ENCODE peak calls at places on chromosomes 2 and 18, in five cellular contexts. X is H1, W is BJ, E is epithelial cell of esophagus, T is A549. O is an unnamed sample.
A peak's percentile ranks its signal among the peaks of the same experiment; 100 is the strongest.

GRCh38 chr18:80191907-80192652 is 55.2 kb downstream of the PARD6G start:
- DNase-seq in X (peak; percentile 16), W (no peak), T (no peak), E (no peak), O (no peak)

GRCh38 chr2:80326861-80327260 is 22.3 kb upstream of the LRRTM1 start:
- DNase-seq in E (no peak), W (no peak), T (no peak), X (no peak), O (no peak)

GRCh38 chr2:154143105-154143504 is 271.4 kb downstream of the GALNT13 start:
- DNase-seq in X (no peak), E (no peak), W (no peak), T (no peak), O (no peak)

GRCh38 chr18:398866-399637 is 101.4 kb downstream of the COLEC12 start:
- DNase-seq in T (no peak), X (no peak), E (peak; percentile 3), W (no peak), O (no peak)

GRCh38 chr18:61893304-61893970 is 630 bp upstream of the RNF152 start:
- DNase-seq in E (peak; percentile 50), W (no peak), X (peak; percentile 77), T (peak; percentile 13), O (no peak)

GRCh38 chr18:12255626-12256026 is 1.5 kb downstream of the CIDEA start:
- DNase-seq in W (no peak), E (peak; percentile 93), X (no peak), T (no peak), O (no peak)

GRCh38 chr2:134758632-134759031 is 39.8 kb upstream of the TMEM163 start:
- DNase-seq in E (no peak), T (no peak), X (no peak), W (no peak), O (no peak)

GRCh38 chr18:32767400-32767799 is 5.4 kb downstream of the KLHL14 start:
- DNase-seq in T (no peak), X (no peak), W (no peak), E (no peak), O (no peak)

GRCh38 chr2:237097911-237098702 is 12.4 kb downstream of the COPS8 start:
- DNase-seq in E (peak; percentile 99), X (no peak), W (peak; percentile 81), T (peak; percentile 31), O (no peak)

GRCh38 chr2:137467246-137467862 is 496.9 kb upstream of the HNMT start:
- DNase-seq in T (peak; percentile 3), W (no peak), E (peak; percentile 72), X (peak; percentile 75), O (no peak)

GRCh38 chr18:8389391-8390340 is 219.6 kb upstream of the RAB12 start:
- DNase-seq in T (peak; percentile 44), X (peak; percentile 84), W (peak; percentile 6), E (peak; percentile 85), O (no peak)

GRCh38 chr18:8480506-8481328 is 128.5 kb upstream of the RAB12 start:
- DNase-seq in T (peak; percentile 36), W (no peak), E (peak; percentile 67), X (no peak), O (no peak)

GRCh38 chr18:12657048-12657848 is 659 bp downstream of the SPIRE1 start:
- DNase-seq in E (peak; percentile 57), X (peak; percentile 54), W (no peak), T (peak; percentile 10), O (no peak)

GRCh38 chr2:30733829-30734520 is 73.3 kb downstream of the CAPN13 start:
- DNase-seq in E (no peak), T (no peak), X (no peak), W (no peak), O (no peak)

GRCh38 chr2:162090109-162090508 is 16.1 kb upstream of the DPP4 start:
- DNase-seq in X (no peak), E (peak; percentile 72), T (no peak), W (no peak), O (no peak)

GRCh38 chr2:154402138-154402714 is 296.3 kb upstream of the KCNJ3 start:
- DNase-seq in T (peak; percentile 8), W (no peak), X (no peak), E (peak; percentile 50), O (no peak)

GRCh38 chr2:128311755-128312341 is 6.8 kb downstream of the HS6ST1 start:
- DNase-seq in E (no peak), X (peak; percentile 44), W (no peak), T (no peak), O (no peak)

GRCh38 chr18:13179566-13180113 is 38.9 kb upstream of the LDLRAD4 start:
- DNase-seq in X (no peak), T (no peak), E (no peak), W (no peak), O (no peak)

GRCh38 chr2:3581367-3582262 is 6.6 kb downstream of the RPS7 start:
- DNase-seq in W (no peak), E (no peak), X (no peak), T (no peak), O (no peak)

GRCh38 chr18:76490701-76491171 is 4.3 kb downstream of the ZNF516 start:
- DNase-seq in E (peak; percentile 73), T (peak; percentile 13), X (no peak), W (no peak), O (no peak)

GRCh38 chr2:152477347-152478092 is 142.5 kb downstream of the FMNL2 start:
- DNase-seq in X (peak; percentile 11), T (no peak), W (no peak), E (peak; percentile 52), O (no peak)

GRCh38 chr18:54964741-54965140 is 5.5 kb upstream of the CCDC68 start:
- DNase-seq in T (no peak), X (no peak), E (no peak), W (no peak), O (no peak)

GRCh38 chr2:216015722-216016464 is 2.5 kb upstream of the MREG start:
- DNase-seq in X (no peak), W (no peak), T (no peak), E (no peak), O (no peak)

GRCh38 chr2:152336854-152337510 is 2.0 kb downstream of the FMNL2 start:
- DNase-seq in E (peak; percentile 34), X (peak; percentile 58), T (no peak), W (no peak), O (no peak)

GRCh38 chr2:237900891-237901831 is 41.7 kb downstream of the RAMP1 start:
- DNase-seq in X (no peak), W (no peak), E (no peak), T (no peak), O (no peak)

GRCh38 chr2:198062826-198063225 is 258.4 kb downstream of the PLCL1 start:
- DNase-seq in W (no peak), T (no peak), E (no peak), X (no peak), O (no peak)

GRCh38 chr2:64865073-64865830 is 123.9 kb upstream of the SLC1A4 start:
- DNase-seq in X (peak; percentile 78), T (peak; percentile 76), E (peak; percentile 76), W (no peak), O (no peak)

GRCh38 chr2:165594231-165594934 is 124.9 kb downstream of the CSRNP3 start:
- DNase-seq in W (no peak), T (no peak), E (no peak), X (no peak), O (no peak)

GRCh38 chr18:41266616-41267015 is 688.4 kb upstream of the PIK3C3 start:
- DNase-seq in T (no peak), E (peak; percentile 9), W (no peak), X (no peak), O (no peak)

GRCh38 chr2:1559589-1560175 is 146.4 kb downstream of the TPO start:
- DNase-seq in T (no peak), E (no peak), W (no peak), X (no peak), O (no peak)

GRCh38 chr2:25373269-25373981 is 31.7 kb upstream of the DNMT3A start:
- DNase-seq in E (peak; percentile 51), X (no peak), T (no peak), W (no peak), O (no peak)

GRCh38 chr2:120383631-120384477 is 37.9 kb downstream of the INHBB start:
- DNase-seq in W (no peak), T (no peak), E (no peak), X (no peak), O (no peak)

GRCh38 chr18:48834421-48835011 is 116.2 kb downstream of the SMAD7 start:
- DNase-seq in T (peak; percentile 61), E (peak; percentile 95), W (peak; percentile 83), X (no peak), O (peak; percentile 30)
- H3K4me3 ChIP-seq in T (peak overlapping the region; percentile 24), E (no peak overlapping the region), W (no peak overlapping the region), X (no peak overlapping the region), O (peak overlapping the region; percentile 45)

GRCh38 chr2:169999041-169999440 is 171.8 kb downstream of the UBR3 start:
- DNase-seq in T (no peak), X (no peak), E (no peak), W (peak; percentile 14), O (no peak)

GRCh38 chr2:170002096-170002495 is 174.8 kb downstream of the UBR3 start:
- DNase-seq in X (no peak), W (no peak), E (no peak), T (no peak), O (no peak)

GRCh38 chr2:169994782-169995181 is 167.5 kb downstream of the UBR3 start:
- DNase-seq in W (no peak), E (no peak), X (no peak), T (no peak), O (no peak)

GRCh38 chr2:169997140-169997887 is 170.1 kb downstream of the UBR3 start:
- DNase-seq in W (no peak), X (no peak), E (no peak), T (no peak), O (no peak)
- H3K4me3 ChIP-seq in W (no peak overlapping the region), X (no peak overlapping the region), E (no peak overlapping the region), T (no peak overlapping the region), O (no peak overlapping the region)

GRCh38 chr2:130338793-130339345 is 3.8 kb upstream of the IMP4 start:
- DNase-seq in T (no peak), E (no peak), W (no peak), X (no peak), O (no peak)

GRCh38 chr2:130337735-130338325 is 4.9 kb upstream of the IMP4 start:
- DNase-seq in T (no peak), X (no peak), W (no peak), E (peak; percentile 32), O (no peak)

GRCh38 chr2:130335226-130335625 is 7.5 kb upstream of the IMP4 start:
- DNase-seq in X (no peak), W (no peak), T (no peak), E (no peak), O (no peak)

GRCh38 chr2:130336150-130336876 is 6.4 kb upstream of the IMP4 start:
- DNase-seq in X (peak; percentile 49), W (no peak), E (no peak), T (no peak), O (no peak)

GRCh38 chr2:130336877-130337734 is 5.6 kb upstream of the IMP4 start:
- DNase-seq in T (peak; percentile 90), W (no peak), E (peak; percentile 80), X (peak; percentile 96), O (no peak)
- H3K4me3 ChIP-seq in T (peak overlapping the region; percentile 46), W (peak overlapping the region; percentile 38), E (peak overlapping the region; percentile 50), X (peak overlapping the region; percentile 95), O (no peak overlapping the region)

DNA sequence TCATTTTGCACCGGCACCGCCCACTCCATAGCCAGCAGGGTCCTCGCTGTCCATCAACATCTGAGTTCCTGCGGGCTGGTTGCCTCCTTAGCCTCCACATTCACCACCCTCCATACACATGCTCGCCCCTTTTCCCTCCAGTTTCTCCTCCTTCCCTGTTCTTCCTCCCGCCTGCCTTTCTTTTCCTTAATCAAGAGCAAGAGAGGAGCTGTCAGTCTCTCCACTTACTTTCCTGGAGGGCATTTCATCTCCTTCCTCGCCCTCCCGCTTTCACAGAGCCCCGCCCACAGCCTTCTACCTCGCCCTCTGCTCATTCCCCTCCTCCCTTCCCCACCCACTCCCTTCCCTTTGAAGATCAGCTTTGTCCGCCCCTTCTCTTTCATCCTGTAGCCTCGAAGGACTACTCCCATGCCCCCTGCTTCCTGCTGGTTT is 13.8 kb upstream of the ZBTB7C start:
- DNase-seq in E (no peak), X (peak; percentile 73), W (no peak), T (no peak), O (no peak)
- H3K4me3 ChIP-seq in E (no peak overlapping the region), X (peak overlapping the region; percentile 10), W (no peak overlapping the region), T (no peak overlapping the region), O (no peak overlapping the region)